ENCODE peak calls at places on chromosomes 2 and 18, in nine cellular contexts. One of them, this sample, is unnamed.

GRCh38 chr2:37809931-37810570 is 115.0 kb upstream of the RMDN2 start:
- DNase-seq in MV-4-11: no peak
- DNase-seq in anterior cingulate cortex: no peak
- DNase-seq in T-helper 2 cell: no peak
- DNase-seq in activated effector memory CD4-positive, alpha-beta T cell treated with anti-CD3 and anti-CD28 coated beads, Interleukin-2, amount 50 U/mL, for 16 hours: no peak
- DNase-seq in A172: no peak
- DNase-seq in ELR: no peak
- DNase-seq in activated CD8-positive, alpha-beta memory T cell treated with anti-CD3 and anti-CD28 coated beads, Interleukin-2, amount 50 U/mL, for 48 hours: no peak
- DNase-seq in KBM-7: no peak
- DNase-seq in this sample: no peak

GRCh38 chr2:40448476-40449079 is 3.3 kb downstream of the SLC8A1 start:
- DNase-seq in KBM-7: peak; percentile 41
- DNase-seq in A172: peak; percentile 66
- DNase-seq in T-helper 2 cell: no peak
- DNase-seq in activated effector memory CD4-positive, alpha-beta T cell treated with anti-CD3 and anti-CD28 coated beads, Interleukin-2, amount 50 U/mL, for 16 hours: no peak
- DNase-seq in MV-4-11: peak; percentile 36
- DNase-seq in anterior cingulate cortex: no peak
- DNase-seq in activated CD8-positive, alpha-beta memory T cell treated with anti-CD3 and anti-CD28 coated beads, Interleukin-2, amount 50 U/mL, for 48 hours: no peak
- DNase-seq in ELR: peak; percentile 71
- DNase-seq in this sample: peak; percentile 13

GRCh38 chr2:96122391-96122790 is 6.0 kb upstream of the ADRA2B start:
- DNase-seq in ELR: no peak
- DNase-seq in T-helper 2 cell: no peak
- DNase-seq in activated effector memory CD4-positive, alpha-beta T cell treated with anti-CD3 and anti-CD28 coated beads, Interleukin-2, amount 50 U/mL, for 16 hours: no peak
- DNase-seq in activated CD8-positive, alpha-beta memory T cell treated with anti-CD3 and anti-CD28 coated beads, Interleukin-2, amount 50 U/mL, for 48 hours: no peak
- DNase-seq in anterior cingulate cortex: no peak
- DNase-seq in MV-4-11: no peak
- DNase-seq in KBM-7: no peak
- DNase-seq in A172: no peak
- DNase-seq in this sample: no peak

GRCh38 chr2:205682239-205683021 is at the start of gene NRP2:
- DNase-seq in ELR: peak; percentile 90
- DNase-seq in activated CD8-positive, alpha-beta memory T cell treated with anti-CD3 and anti-CD28 coated beads, Interleukin-2, amount 50 U/mL, for 48 hours: peak; percentile 73
- DNase-seq in T-helper 2 cell: no peak
- DNase-seq in A172: peak; percentile 58
- DNase-seq in MV-4-11: peak; percentile 17
- DNase-seq in anterior cingulate cortex: peak; percentile 55
- DNase-seq in KBM-7: peak; percentile 71
- DNase-seq in activated effector memory CD4-positive, alpha-beta T cell treated with anti-CD3 and anti-CD28 coated beads, Interleukin-2, amount 50 U/mL, for 16 hours: peak; percentile 70
- DNase-seq in this sample: no peak

GRCh38 chr18:56044239-56044638 is 456.2 kb upstream of the TCF4 start:
- DNase-seq in anterior cingulate cortex: no peak
- DNase-seq in KBM-7: no peak
- DNase-seq in T-helper 2 cell: no peak
- DNase-seq in activated effector memory CD4-positive, alpha-beta T cell treated with anti-CD3 and anti-CD28 coated beads, Interleukin-2, amount 50 U/mL, for 16 hours: no peak
- DNase-seq in ELR: no peak
- DNase-seq in A172: no peak
- DNase-seq in MV-4-11: no peak
- DNase-seq in activated CD8-positive, alpha-beta memory T cell treated with anti-CD3 and anti-CD28 coated beads, Interleukin-2, amount 50 U/mL, for 48 hours: no peak
- DNase-seq in this sample: no peak

GRCh38 chr2:69741281-69742169 is at the start of gene ANXA4:
- DNase-seq in KBM-7: peak; percentile 79
- DNase-seq in MV-4-11: peak; percentile 69
- DNase-seq in ELR: peak; percentile 90
- DNase-seq in anterior cingulate cortex: peak; percentile 21
- DNase-seq in activated CD8-positive, alpha-beta memory T cell treated with anti-CD3 and anti-CD28 coated beads, Interleukin-2, amount 50 U/mL, for 48 hours: peak; percentile 83
- DNase-seq in A172: peak; percentile 79
- DNase-seq in T-helper 2 cell: peak; percentile 60
- DNase-seq in activated effector memory CD4-positive, alpha-beta T cell treated with anti-CD3 and anti-CD28 coated beads, Interleukin-2, amount 50 U/mL, for 16 hours: peak; percentile 87
- DNase-seq in this sample: no peak

GRCh38 chr2:174013310-174013751 is 48.2 kb upstream of the SP3 start:
- DNase-seq in activated effector memory CD4-positive, alpha-beta T cell treated with anti-CD3 and anti-CD28 coated beads, Interleukin-2, amount 50 U/mL, for 16 hours: no peak
- DNase-seq in A172: no peak
- DNase-seq in MV-4-11: no peak
- DNase-seq in KBM-7: no peak
- DNase-seq in T-helper 2 cell: no peak
- DNase-seq in anterior cingulate cortex: no peak
- DNase-seq in ELR: peak; percentile 6
- DNase-seq in activated CD8-positive, alpha-beta memory T cell treated with anti-CD3 and anti-CD28 coated beads, Interleukin-2, amount 50 U/mL, for 48 hours: no peak
- DNase-seq in this sample: no peak

GRCh38 chr2:61550375-61551209 is 12.4 kb upstream of the XPO1 start:
- DNase-seq in T-helper 2 cell: no peak
- DNase-seq in anterior cingulate cortex: no peak
- DNase-seq in KBM-7: no peak
- DNase-seq in activated effector memory CD4-positive, alpha-beta T cell treated with anti-CD3 and anti-CD28 coated beads, Interleukin-2, amount 50 U/mL, for 16 hours: no peak
- DNase-seq in A172: no peak
- DNase-seq in MV-4-11: no peak
- DNase-seq in ELR: no peak
- DNase-seq in activated CD8-positive, alpha-beta memory T cell treated with anti-CD3 and anti-CD28 coated beads, Interleukin-2, amount 50 U/mL, for 48 hours: no peak
- DNase-seq in this sample: no peak

GRCh38 chr2:219679571-219679970 is 52.1 kb downstream of the SLC4A3 start:
- DNase-seq in activated CD8-positive, alpha-beta memory T cell treated with anti-CD3 and anti-CD28 coated beads, Interleukin-2, amount 50 U/mL, for 48 hours: no peak
- DNase-seq in anterior cingulate cortex: no peak
- DNase-seq in activated effector memory CD4-positive, alpha-beta T cell treated with anti-CD3 and anti-CD28 coated beads, Interleukin-2, amount 50 U/mL, for 16 hours: no peak
- DNase-seq in T-helper 2 cell: no peak
- DNase-seq in MV-4-11: no peak
- DNase-seq in ELR: no peak
- DNase-seq in A172: no peak
- DNase-seq in KBM-7: no peak
- DNase-seq in this sample: no peak

GRCh38 chr18:79608535-79608934 is 71.1 kb upstream of the CTDP1 start:
- DNase-seq in A172: no peak
- DNase-seq in ELR: no peak
- DNase-seq in T-helper 2 cell: no peak
- DNase-seq in MV-4-11: no peak
- DNase-seq in activated CD8-positive, alpha-beta memory T cell treated with anti-CD3 and anti-CD28 coated beads, Interleukin-2, amount 50 U/mL, for 48 hours: no peak
- DNase-seq in activated effector memory CD4-positive, alpha-beta T cell treated with anti-CD3 and anti-CD28 coated beads, Interleukin-2, amount 50 U/mL, for 16 hours: peak; percentile 54
- DNase-seq in anterior cingulate cortex: no peak
- DNase-seq in KBM-7: no peak
- DNase-seq in this sample: no peak

GRCh38 chr2:177738461-177739234 is 333.9 kb downstream of the PDE11A start:
- DNase-seq in T-helper 2 cell: no peak
- DNase-seq in A172: no peak
- DNase-seq in MV-4-11: peak; percentile 3
- DNase-seq in activated CD8-positive, alpha-beta memory T cell treated with anti-CD3 and anti-CD28 coated beads, Interleukin-2, amount 50 U/mL, for 48 hours: no peak
- DNase-seq in KBM-7: peak; percentile 35
- DNase-seq in ELR: no peak
- DNase-seq in activated effector memory CD4-positive, alpha-beta T cell treated with anti-CD3 and anti-CD28 coated beads, Interleukin-2, amount 50 U/mL, for 16 hours: no peak
- DNase-seq in anterior cingulate cortex: no peak
- DNase-seq in this sample: no peak

GRCh38 chr2:26610504-26611335 is 30.4 kb downstream of the CIB4 start:
- DNase-seq in activated CD8-positive, alpha-beta memory T cell treated with anti-CD3 and anti-CD28 coated beads, Interleukin-2, amount 50 U/mL, for 48 hours: peak; percentile 34
- DNase-seq in A172: no peak
- DNase-seq in T-helper 2 cell: no peak
- DNase-seq in ELR: no peak
- DNase-seq in MV-4-11: no peak
- DNase-seq in activated effector memory CD4-positive, alpha-beta T cell treated with anti-CD3 and anti-CD28 coated beads, Interleukin-2, amount 50 U/mL, for 16 hours: peak; percentile 33
- DNase-seq in KBM-7: no peak
- DNase-seq in anterior cingulate cortex: no peak
- DNase-seq in this sample: no peak

GRCh38 chr2:77813614-77814013 is 291.4 kb upstream of the LRRTM4 start:
- DNase-seq in activated CD8-positive, alpha-beta memory T cell treated with anti-CD3 and anti-CD28 coated beads, Interleukin-2, amount 50 U/mL, for 48 hours: no peak
- DNase-seq in ELR: no peak
- DNase-seq in A172: peak; percentile 10
- DNase-seq in MV-4-11: no peak
- DNase-seq in T-helper 2 cell: no peak
- DNase-seq in anterior cingulate cortex: no peak
- DNase-seq in KBM-7: no peak
- DNase-seq in activated effector memory CD4-positive, alpha-beta T cell treated with anti-CD3 and anti-CD28 coated beads, Interleukin-2, amount 50 U/mL, for 16 hours: no peak
- DNase-seq in this sample: no peak

GRCh38 chr2:64359892-64360657 is 93.9 kb upstream of the LGALSL start:
- DNase-seq in anterior cingulate cortex: no peak
- DNase-seq in MV-4-11: no peak
- DNase-seq in activated CD8-positive, alpha-beta memory T cell treated with anti-CD3 and anti-CD28 coated beads, Interleukin-2, amount 50 U/mL, for 48 hours: peak; percentile 78
- DNase-seq in ELR: peak; percentile 96
- DNase-seq in activated effector memory CD4-positive, alpha-beta T cell treated with anti-CD3 and anti-CD28 coated beads, Interleukin-2, amount 50 U/mL, for 16 hours: peak; percentile 81
- DNase-seq in KBM-7: no peak
- DNase-seq in T-helper 2 cell: no peak
- DNase-seq in A172: peak; percentile 99
- DNase-seq in this sample: peak; percentile 98

GRCh38 chr18:48727685-48728084 is 188.9 kb downstream of the CTIF start:
- DNase-seq in A172: no peak
- DNase-seq in activated effector memory CD4-positive, alpha-beta T cell treated with anti-CD3 and anti-CD28 coated beads, Interleukin-2, amount 50 U/mL, for 16 hours: no peak
- DNase-seq in activated CD8-positive, alpha-beta memory T cell treated with anti-CD3 and anti-CD28 coated beads, Interleukin-2, amount 50 U/mL, for 48 hours: no peak
- DNase-seq in anterior cingulate cortex: no peak
- DNase-seq in T-helper 2 cell: no peak
- DNase-seq in ELR: peak; percentile 76
- DNase-seq in KBM-7: no peak
- DNase-seq in MV-4-11: peak; percentile 33
- DNase-seq in this sample: no peak

GRCh38 chr2:22885245-22885644 is 499.7 kb upstream of the KLHL29 start:
- DNase-seq in activated effector memory CD4-positive, alpha-beta T cell treated with anti-CD3 and anti-CD28 coated beads, Interleukin-2, amount 50 U/mL, for 16 hours: no peak
- DNase-seq in activated CD8-positive, alpha-beta memory T cell treated with anti-CD3 and anti-CD28 coated beads, Interleukin-2, amount 50 U/mL, for 48 hours: no peak
- DNase-seq in anterior cingulate cortex: no peak
- DNase-seq in A172: no peak
- DNase-seq in KBM-7: no peak
- DNase-seq in ELR: no peak
- DNase-seq in T-helper 2 cell: no peak
- DNase-seq in MV-4-11: no peak
- DNase-seq in this sample: no peak

GRCh38 chr2:237042101-237042500 is 43.6 kb upstream of the COPS8 start:
- DNase-seq in MV-4-11: no peak
- DNase-seq in T-helper 2 cell: no peak
- DNase-seq in anterior cingulate cortex: no peak
- DNase-seq in ELR: no peak
- DNase-seq in activated CD8-positive, alpha-beta memory T cell treated with anti-CD3 and anti-CD28 coated beads, Interleukin-2, amount 50 U/mL, for 48 hours: no peak
- DNase-seq in KBM-7: no peak
- DNase-seq in activated effector memory CD4-positive, alpha-beta T cell treated with anti-CD3 and anti-CD28 coated beads, Interleukin-2, amount 50 U/mL, for 16 hours: no peak
- DNase-seq in A172: no peak
- DNase-seq in this sample: no peak

GRCh38 chr2:136086253-136087016 is 31.5 kb downstream of the CXCR4 start:
- DNase-seq in A172: no peak
- DNase-seq in anterior cingulate cortex: no peak
- DNase-seq in activated CD8-positive, alpha-beta memory T cell treated with anti-CD3 and anti-CD28 coated beads, Interleukin-2, amount 50 U/mL, for 48 hours: no peak
- DNase-seq in activated effector memory CD4-positive, alpha-beta T cell treated with anti-CD3 and anti-CD28 coated beads, Interleukin-2, amount 50 U/mL, for 16 hours: no peak
- DNase-seq in T-helper 2 cell: no peak
- DNase-seq in KBM-7: no peak
- DNase-seq in ELR: no peak
- DNase-seq in MV-4-11: no peak
- DNase-seq in this sample: no peak

GRCh38 chr2:38095996-38096861 is 20.3 kb upstream of the CYP1B1 start:
- DNase-seq in MV-4-11: peak; percentile 89
- DNase-seq in KBM-7: peak; percentile 96
- DNase-seq in A172: no peak
- DNase-seq in activated effector memory CD4-positive, alpha-beta T cell treated with anti-CD3 and anti-CD28 coated beads, Interleukin-2, amount 50 U/mL, for 16 hours: no peak
- DNase-seq in anterior cingulate cortex: no peak
- DNase-seq in T-helper 2 cell: no peak
- DNase-seq in ELR: peak; percentile 42
- DNase-seq in activated CD8-positive, alpha-beta memory T cell treated with anti-CD3 and anti-CD28 coated beads, Interleukin-2, amount 50 U/mL, for 48 hours: no peak
- DNase-seq in this sample: no peak

GRCh38 chr2:66434679-66435548 is at the start of gene MEIS1:
- DNase-seq in ELR: peak; percentile 97
- DNase-seq in activated CD8-positive, alpha-beta memory T cell treated with anti-CD3 and anti-CD28 coated beads, Interleukin-2, amount 50 U/mL, for 48 hours: peak; percentile 62
- DNase-seq in T-helper 2 cell: no peak
- DNase-seq in KBM-7: peak; percentile 97
- DNase-seq in activated effector memory CD4-positive, alpha-beta T cell treated with anti-CD3 and anti-CD28 coated beads, Interleukin-2, amount 50 U/mL, for 16 hours: no peak
- DNase-seq in anterior cingulate cortex: peak; percentile 78
- DNase-seq in MV-4-11: peak; percentile 97
- DNase-seq in A172: peak; percentile 94
- DNase-seq in this sample: peak; percentile 95

GRCh38 chr18:45724591-45724990 is 610 bp downstream of the SLC14A1 start:
- DNase-seq in MV-4-11: no peak
- DNase-seq in anterior cingulate cortex: no peak
- DNase-seq in ELR: no peak
- DNase-seq in KBM-7: no peak
- DNase-seq in T-helper 2 cell: no peak
- DNase-seq in activated CD8-positive, alpha-beta memory T cell treated with anti-CD3 and anti-CD28 coated beads, Interleukin-2, amount 50 U/mL, for 48 hours: no peak
- DNase-seq in A172: no peak
- DNase-seq in activated effector memory CD4-positive, alpha-beta T cell treated with anti-CD3 and anti-CD28 coated beads, Interleukin-2, amount 50 U/mL, for 16 hours: no peak
- DNase-seq in this sample: no peak

GRCh38 chr2:18829331-18829902 is 240.0 kb upstream of the NT5C1B start:
- DNase-seq in A172: peak; percentile 92
- DNase-seq in T-helper 2 cell: no peak
- DNase-seq in activated CD8-positive, alpha-beta memory T cell treated with anti-CD3 and anti-CD28 coated beads, Interleukin-2, amount 50 U/mL, for 48 hours: no peak
- DNase-seq in ELR: peak; percentile 72
- DNase-seq in anterior cingulate cortex: no peak
- DNase-seq in MV-4-11: no peak
- DNase-seq in activated effector memory CD4-positive, alpha-beta T cell treated with anti-CD3 and anti-CD28 coated beads, Interleukin-2, amount 50 U/mL, for 16 hours: no peak
- DNase-seq in KBM-7: no peak
- DNase-seq in this sample: no peak

GRCh38 chr2:151028691-151029176 is 232.9 kb downstream of the RBM43 start:
- DNase-seq in activated CD8-positive, alpha-beta memory T cell treated with anti-CD3 and anti-CD28 coated beads, Interleukin-2, amount 50 U/mL, for 48 hours: no peak
- DNase-seq in MV-4-11: no peak
- DNase-seq in ELR: no peak
- DNase-seq in T-helper 2 cell: no peak
- DNase-seq in activated effector memory CD4-positive, alpha-beta T cell treated with anti-CD3 and anti-CD28 coated beads, Interleukin-2, amount 50 U/mL, for 16 hours: no peak
- DNase-seq in anterior cingulate cortex: no peak
- DNase-seq in KBM-7: no peak
- DNase-seq in A172: no peak
- DNase-seq in this sample: no peak